ENCODE peak calls at places on chromosomes 4 and X, in four cellular contexts. C is GM23338, W is HCT116, M is K562. N is an unnamed sample.

GRCh38 chrX:48779399-48779798 is 7.0 kb upstream of the GATA1 start:
- DNase-seq in C (no peak), W (no peak), M (no peak), N (no peak)

GRCh38 chr4:26171953-26172352 is 148.9 kb upstream of the RBPJ start:
- DNase-seq in C (no peak), W (no peak), M (no peak), N (no peak)

GRCh38 chr4:108628411-108628810 is 8.0 kb downstream of the RPL34 start:
- DNase-seq in C (no peak), W (no peak), M (no peak), N (no peak)

GRCh38 chr4:55729306-55730142 is 90.1 kb upstream of the EXOC1L start:
- DNase-seq in C (peak; percentile 5), W (no peak), M (peak; percentile 70), N (no peak)

GRCh38 chr4:37737456-37737855 is 51.3 kb upstream of the RELL1 start:
- DNase-seq in C (no peak), W (no peak), M (no peak), N (no peak)

GRCh38 chrX:150870059-150870458 is 28.4 kb downstream of the CD99L2 start:
- DNase-seq in C (no peak), W (no peak), M (no peak), N (no peak)

GRCh38 chrX:96685205-96686099 is 810 bp downstream of the DIAPH2 start:
- DNase-seq in C (peak; percentile 22), W (no peak), M (no peak), N (no peak)

GRCh38 chr4:80393246-80393969 is 57.9 kb downstream of the CFAP299 start:
- DNase-seq in C (no peak), W (no peak), M (no peak), N (no peak)

GRCh38 chr4:89836031-89836777 is 757 bp downstream of the SNCA start:
- DNase-seq in C (peak; percentile 61), W (no peak), M (peak; percentile 12), N (no peak)

GRCh38 chrX:65821721-65822496 is 154.5 kb downstream of the MSN start:
- DNase-seq in C (peak; percentile 50), W (no peak), M (no peak), N (no peak)

GRCh38 chr4:182863501-182863900 is 53.7 kb downstream of the DCTD start:
- DNase-seq in C (no peak), W (no peak), M (no peak), N (no peak)

GRCh38 chr4:10629394-10629793 is 55.2 kb downstream of the CLNK start:
- DNase-seq in C (no peak), W (no peak), M (no peak), N (no peak)
- TF ChIP-seq REST in C (no peak), W (no peak), M (no peak), N (no peak)

GRCh38 chr4:169407217-169407845 is 136.6 kb upstream of the SH3RF1 start:
- DNase-seq in C (no peak), W (no peak), M (no peak), N (no peak)

GRCh38 chr4:169410839-169411770 is 140.3 kb upstream of the SH3RF1 start:
- DNase-seq in C (peak; percentile 57), W (no peak), M (no peak), N (no peak)

GRCh38 chr4:169416461-169416860 is 145.7 kb upstream of the SH3RF1 start:
- DNase-seq in C (no peak), W (no peak), M (no peak), N (no peak)

GRCh38 chr4:169414913-169415312 is 144.2 kb upstream of the SH3RF1 start:
- DNase-seq in C (no peak), W (no peak), M (no peak), N (no peak)

DNA sequence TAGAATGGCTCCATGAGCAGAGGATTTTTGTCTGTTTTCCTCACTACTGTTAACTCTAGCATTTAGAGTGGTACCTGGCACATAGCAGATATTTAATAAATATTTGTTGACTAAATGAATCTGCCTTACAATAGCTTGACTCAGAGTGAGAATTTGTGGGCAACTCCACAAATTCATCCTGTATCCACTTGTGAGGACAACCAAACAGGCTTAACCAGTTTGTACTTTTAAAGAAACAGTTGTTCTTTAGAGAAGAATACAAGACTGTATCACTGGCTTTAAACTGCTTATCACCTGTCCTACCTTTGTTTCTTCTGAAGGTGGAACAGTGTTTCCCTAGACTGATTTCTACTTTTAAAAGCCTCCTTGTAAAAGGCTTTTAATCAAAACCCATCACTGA is 141.3 kb upstream of the SH3RF1 start:
- DNase-seq in C (no peak), W (no peak), M (no peak), N (no peak)
- TF ChIP-seq POLR2AphosphoS5 in C (no peak), W (no peak), M (no peak), N (no peak)

DNA sequence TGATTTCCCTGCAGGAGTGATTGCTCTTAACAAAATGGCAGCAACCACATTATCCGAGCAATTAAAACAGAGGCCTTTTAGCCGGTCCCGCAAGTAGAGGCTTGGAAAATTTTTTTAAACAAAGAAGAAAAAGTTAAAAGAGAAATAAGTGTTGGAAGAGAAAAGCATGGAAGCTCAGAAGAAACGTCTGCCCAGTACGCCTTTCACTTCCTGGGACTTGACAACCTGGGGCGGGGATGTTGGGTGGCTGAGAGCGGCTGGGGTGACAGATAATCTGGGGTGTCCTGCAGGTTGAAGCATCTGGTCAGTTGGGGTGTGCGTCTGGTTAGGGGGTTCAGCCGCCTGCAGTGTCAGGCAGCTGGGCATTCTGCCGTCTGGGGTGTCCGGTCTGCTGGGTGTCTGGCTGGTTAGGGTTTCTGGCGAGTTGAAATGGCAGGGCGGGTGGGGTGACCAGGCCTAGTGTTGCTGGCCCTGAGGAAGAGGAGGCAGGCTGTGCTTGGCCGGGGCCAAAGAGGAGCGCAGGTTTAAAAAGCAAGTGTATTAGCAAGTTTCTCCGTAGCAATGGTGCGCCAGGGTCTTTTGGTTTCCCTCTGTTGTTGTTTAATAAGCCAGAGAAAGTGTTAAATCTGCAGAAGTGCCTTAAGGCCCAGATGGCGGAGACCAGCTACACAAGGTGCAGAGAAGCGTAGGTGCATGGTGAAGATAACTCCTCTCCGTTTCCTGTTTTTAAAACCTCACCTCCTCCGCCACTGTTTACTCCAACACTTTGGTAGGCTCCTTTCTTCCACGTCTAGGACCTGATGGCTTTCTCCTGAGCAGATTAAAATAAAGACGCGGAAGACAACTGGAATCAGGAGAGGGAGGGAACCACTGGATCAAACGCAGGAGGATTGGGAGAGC is 5.6 kb downstream of the HAND2 start:
- DNase-seq in C (peak; percentile 5), W (no peak), M (no peak), N (no peak)
- H3K4me3 ChIP-seq in C (peak overlapping the region; percentile 47), W (no peak overlapping the region), M (peak overlapping the region; percentile 51), N (no peak overlapping the region)

DNA sequence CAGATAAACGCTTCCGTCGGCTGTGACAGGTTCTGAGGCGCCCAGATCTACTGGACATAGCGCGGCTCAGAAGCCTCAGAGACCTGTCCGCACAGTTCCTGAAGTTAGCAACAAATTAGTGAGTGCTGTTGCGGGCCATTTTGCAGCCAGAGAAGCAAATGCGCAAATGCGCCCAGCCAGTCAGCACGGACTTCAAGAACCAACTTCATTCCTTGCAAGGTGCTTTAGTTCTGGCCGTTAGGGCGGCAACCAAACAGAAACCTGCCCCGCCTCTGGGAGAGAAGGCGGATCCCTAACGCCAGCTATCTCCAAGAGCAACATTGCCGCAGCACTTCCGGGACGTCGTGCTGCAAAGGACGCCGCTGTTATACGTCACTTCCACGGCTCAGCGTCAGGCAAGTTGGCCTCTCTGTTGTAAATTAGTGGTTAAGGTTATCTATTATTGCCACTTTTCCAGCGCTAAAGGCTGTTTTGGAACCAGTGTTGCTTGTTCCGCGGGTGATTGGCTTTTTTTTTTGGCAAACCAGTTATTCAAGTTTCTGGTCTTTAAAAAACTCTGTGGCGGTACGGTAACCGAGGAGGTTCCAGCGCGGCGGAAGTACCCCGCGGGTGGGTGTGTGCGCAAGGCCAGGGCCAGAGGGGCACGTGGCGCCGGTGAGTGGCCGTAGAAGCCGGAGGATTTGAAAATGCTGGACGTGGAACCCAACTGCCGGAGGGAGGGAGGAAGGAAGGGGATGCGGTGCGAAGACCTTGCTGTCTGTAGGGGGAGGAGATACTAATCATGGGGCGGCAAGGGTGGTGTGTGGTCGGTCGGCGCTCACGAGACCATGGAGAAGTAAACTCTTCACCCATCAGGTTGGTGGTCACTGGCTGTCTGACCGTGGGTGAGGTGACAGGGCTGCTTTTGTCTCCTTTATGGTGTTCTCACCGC is at the start of gene GAR1:
- DNase-seq in C (peak; percentile 98), W (peak; percentile 93), M (peak; percentile 86), N (peak; percentile 77)
- TF ChIP-seq REST in C (no peak), W (no peak), M (no peak), N (no peak)

DNA sequence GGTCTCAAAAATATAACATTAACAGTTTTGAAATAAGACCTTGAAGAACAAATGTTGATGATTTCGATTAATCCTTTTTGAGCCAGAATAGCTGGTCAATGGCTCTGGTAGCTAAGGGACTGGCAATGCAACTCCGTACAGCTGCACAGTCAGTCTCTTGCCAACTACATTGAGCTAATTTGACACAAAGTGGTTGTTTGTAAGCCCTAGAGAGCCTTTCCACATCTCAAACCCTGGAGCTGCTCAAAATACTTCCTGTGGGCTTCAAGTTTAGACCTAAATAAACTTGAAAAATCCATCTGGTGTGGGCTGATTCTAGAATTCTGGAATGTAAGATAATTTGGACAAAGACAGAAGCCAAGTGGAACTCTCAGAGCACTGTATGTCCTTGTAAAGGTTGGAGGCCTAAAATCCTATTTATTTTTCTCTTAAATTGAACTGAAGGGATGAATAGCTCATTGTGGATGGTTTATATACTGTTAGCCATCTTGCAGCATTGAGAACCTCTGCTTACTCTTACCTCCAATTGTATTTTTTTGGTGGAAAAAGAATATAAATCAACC is 380.8 kb downstream of the SPRY1 start:
- DNase-seq in C (no peak), W (no peak), M (no peak), N (no peak)
- TF ChIP-seq POLR2AphosphoS5 in C (no peak), W (no peak), M (no peak), N (no peak)

DNA sequence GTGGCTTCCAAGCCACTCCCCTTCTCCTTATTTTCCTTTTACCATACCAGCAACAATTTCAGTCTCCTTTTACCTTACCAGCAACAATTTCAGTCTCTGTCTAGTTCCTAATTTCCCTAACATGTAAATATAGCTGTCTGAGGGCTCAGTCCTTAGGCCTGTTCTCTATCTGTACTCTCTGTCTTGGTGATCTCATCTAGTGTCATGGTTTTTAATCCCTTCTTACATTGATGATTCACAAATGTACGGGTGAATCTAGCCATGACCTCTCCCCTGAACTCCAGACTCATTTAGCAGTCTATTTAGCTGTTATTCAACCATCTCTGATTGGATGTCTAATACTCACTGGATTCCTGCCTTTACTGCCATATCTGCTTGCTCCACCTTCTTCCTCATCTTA is 7.2 kb downstream of the IL15 start:
- DNase-seq in C (no peak), W (peak; percentile 23), M (no peak), N (no peak)
- H3K4me3 ChIP-seq in C (no peak overlapping the region), W (no peak overlapping the region), M (no peak overlapping the region), N (no peak overlapping the region)

N was measured in Panc1.